ENCODE peak calls at places on chromosome 11, in eight cellular contexts. Q, W, O, J, B, I, N and Y are unnamed samples.

GRCh38 chr11:27904358-27905055 is 203.4 kb downstream of the KIF18A start:
- DNase-seq in Q (no peak), W (no peak), O (no peak), J (no peak), B (no peak), I (peak), N (no peak), Y (no peak)

GRCh38 chr11:33930317-33931021 is 38.6 kb upstream of the LMO2 start:
- DNase-seq in Q (no peak), W (no peak), O (no peak), J (no peak), B (no peak), I (no peak), N (peak), Y (no peak)

GRCh38 chr11:65641233-65642013 is 3.5 kb downstream of the SIPA1 start:
- DNase-seq in Q (no peak), W (no peak), O (no peak), J (no peak), B (no peak), I (no peak), N (no peak), Y (no peak)

GRCh38 chr11:116432301-116432700 is 340.5 kb downstream of the BUD13 start:
- DNase-seq in Q (no peak), W (no peak), O (no peak), J (no peak), B (no peak), I (no peak), N (no peak), Y (no peak)

GRCh38 chr11:32118025-32118974 is 27.4 kb downstream of the RCN1 start:
- DNase-seq in Q (no peak), W (no peak), O (no peak), J (no peak), B (no peak), I (no peak), N (no peak), Y (no peak)

GRCh38 chr11:113553235-113553634 is 78.0 kb upstream of the DRD2 start:
- DNase-seq in Q (no peak), W (no peak), O (no peak), J (no peak), B (no peak), I (peak), N (no peak), Y (peak)

GRCh38 chr11:47980907-47981621 is 705 bp downstream of the PTPRJ start:
- DNase-seq in Q (peak), W (peak), O (no peak), J (peak), B (peak), I (no peak), N (peak), Y (no peak)

GRCh38 chr11:66363805-66364535 is 7.6 kb downstream of the SLC29A2 start:
- DNase-seq in Q (peak), W (peak), O (no peak), J (peak), B (peak), I (no peak), N (no peak), Y (no peak)

GRCh38 chr11:111105566-111105965 is 140.0 kb upstream of the POU2AF2 start:
- DNase-seq in Q (no peak), W (no peak), O (no peak), J (no peak), B (no peak), I (peak), N (no peak), Y (no peak)

GRCh38 chr11:69521461-69521860 is 40.0 kb downstream of the LINC01488 start:
- DNase-seq in Q (no peak), W (no peak), O (no peak), J (no peak), B (no peak), I (no peak), N (no peak), Y (no peak)

GRCh38 chr11:111941963-111942362 is 4.8 kb downstream of the DIXDC1 start:
- DNase-seq in Q (no peak), W (no peak), O (no peak), J (no peak), B (no peak), I (no peak), N (peak), Y (no peak)

GRCh38 chr11:18243783-18244362 is 4.6 kb downstream of the SAA2 start:
- DNase-seq in Q (peak), W (peak), O (no peak), J (peak), B (peak), I (peak), N (no peak), Y (peak)

GRCh38 chr11:61828629-61829407 is 718 bp downstream of the FADS2 start:
- DNase-seq in Q (peak), W (peak), O (no peak), J (peak), B (peak), I (no peak), N (peak), Y (no peak)

GRCh38 chr11:62889484-62890437 is 9.1 kb downstream of the SLC3A2 start:
- DNase-seq in Q (peak), W (no peak), O (no peak), J (peak), B (peak), I (no peak), N (no peak), Y (no peak)

GRCh38 chr11:76810151-76810853 is 27.1 kb downstream of the TSKU start:
- DNase-seq in Q (no peak), W (peak), O (no peak), J (peak), B (peak), I (no peak), N (no peak), Y (no peak)

GRCh38 chr11:105619556-105619955 is 9.7 kb downstream of the GRIA4 start:
- DNase-seq in Q (no peak), W (no peak), O (no peak), J (no peak), B (no peak), I (no peak), N (no peak), Y (no peak)

GRCh38 chr11:128235958-128236357 is 351.4 kb downstream of the ETS1 start:
- DNase-seq in Q (no peak), W (no peak), O (no peak), J (no peak), B (no peak), I (no peak), N (no peak), Y (no peak)

GRCh38 chr11:18299724-18300123 is 22.2 kb downstream of the HPS5 start:
- DNase-seq in Q (no peak), W (no peak), O (no peak), J (no peak), B (no peak), I (no peak), N (no peak), Y (no peak)

GRCh38 chr11:74257934-74258553 is 53.4 kb downstream of the P4HA3 start:
- DNase-seq in Q (no peak), W (no peak), O (peak), J (no peak), B (no peak), I (no peak), N (peak), Y (no peak)

GRCh38 chr11:7890417-7891179 is 40.5 kb downstream of the OR10A6 start:
- DNase-seq in Q (no peak), W (no peak), O (no peak), J (peak), B (no peak), I (no peak), N (no peak), Y (no peak)

DNA sequence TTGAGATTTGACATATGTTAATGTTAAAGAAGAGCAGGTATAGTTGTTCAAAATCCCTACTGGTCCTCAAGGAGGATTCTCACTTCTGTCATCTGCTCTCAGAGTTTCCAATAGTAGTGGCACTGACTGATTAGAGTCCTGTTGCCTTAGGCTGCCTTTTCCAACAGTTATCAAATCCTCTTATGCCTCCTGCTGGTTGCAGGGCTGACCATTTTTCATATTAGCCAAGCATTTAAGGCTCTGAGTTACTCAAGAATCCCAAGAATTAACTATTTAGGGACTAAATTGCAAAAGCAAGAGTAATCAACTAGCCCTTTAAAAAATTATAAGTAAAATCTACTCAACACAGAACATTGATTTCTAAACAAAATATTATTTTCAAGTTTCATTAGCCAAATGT is 212.0 kb upstream of the CHORDC1 start:
- DNase-seq in Q (no peak), W (no peak), O (no peak), J (peak), B (no peak), I (no peak), N (no peak), Y (no peak)
- TF ChIP-seq CTCF in Q (no peak), W (peak), O (no peak), J (peak), B (no peak), I (no peak), N (peak), Y (no peak)

DNA sequence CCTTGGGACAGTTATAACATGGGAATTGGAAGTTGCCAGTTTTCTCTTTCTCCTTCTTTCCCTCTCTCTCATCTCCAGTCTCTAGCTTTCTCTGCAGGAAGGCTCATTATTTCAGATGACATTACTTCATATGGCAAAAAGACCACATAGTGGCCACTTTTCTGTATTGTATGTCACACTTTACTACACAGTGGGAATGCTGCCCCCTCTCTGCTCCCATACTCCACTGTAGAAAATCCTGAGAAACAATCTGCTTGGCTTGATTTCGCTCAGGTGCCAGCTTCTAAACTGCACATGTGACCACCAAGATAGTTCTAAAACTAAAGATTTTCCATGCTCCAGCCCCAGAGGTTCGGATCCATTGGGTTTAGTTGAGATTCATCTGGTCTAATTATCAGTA is 860.7 kb upstream of the CCDC90B start:
- DNase-seq in Q (no peak), W (no peak), O (no peak), J (no peak), B (no peak), I (no peak), N (no peak), Y (no peak)
- TF ChIP-seq CTCF in Q (no peak), W (no peak), O (no peak), J (no peak), B (no peak), I (no peak), N (no peak), Y (no peak)

GRCh38 chr11:72238492-72239295 is 5.3 kb downstream of the PHOX2A start:
- DNase-seq in Q (no peak), W (no peak), O (no peak), J (no peak), B (no peak), I (no peak), N (no peak), Y (no peak)

GRCh38 chr11:72239296-72239848 is 4.6 kb downstream of the PHOX2A start:
- DNase-seq in Q (no peak), W (peak), O (no peak), J (peak), B (peak), I (no peak), N (peak), Y (no peak)

GRCh38 chr11:72241290-72241781 is 2.6 kb downstream of the PHOX2A start:
- DNase-seq in Q (no peak), W (no peak), O (no peak), J (no peak), B (peak), I (no peak), N (no peak), Y (no peak)

GRCh38 chr11:72240461-72241289 is 3.3 kb downstream of the PHOX2A start:
- DNase-seq in Q (no peak), W (no peak), O (no peak), J (no peak), B (peak), I (no peak), N (no peak), Y (no peak)

GRCh38 chr11:72239849-72240460 is 4.0 kb downstream of the PHOX2A start:
- DNase-seq in Q (no peak), W (no peak), O (no peak), J (no peak), B (no peak), I (no peak), N (peak), Y (no peak)
- TF ChIP-seq CTCF in Q (no peak), W (no peak), O (no peak), J (no peak), B (no peak), I (no peak), N (peak), Y (no peak)

GRCh38 chr11:119729581-119730346 is 764 bp upstream of the NECTIN1 start:
- DNase-seq in Q (peak), W (no peak), O (peak), J (no peak), B (no peak), I (no peak), N (peak), Y (peak)
- TF ChIP-seq CTCF in Q (peak), W (peak), O (no peak), J (no peak), B (no peak), I (no peak), N (peak), Y (no peak)